ENCODE peak calls at places on chromosomes 2 and 18, in eight cellular contexts. One of them, this sample, is unnamed.
A peak's percentile ranks its signal among the peaks of the same experiment; 100 is the strongest.

GRCh38 chr2:159595410-159596046 is 20.8 kb downstream of the BAZ2B start:
- DNase-seq in COR-L47: no peak
- DNase-seq in activated T-cell treated with anti-CD3 and anti-CD28 coated beads for 1 hour: no peak
- DNase-seq in SW480: no peak
- DNase-seq in activated naive CD4-positive, alpha-beta T cell treated with Interleukin-2 at 50 U/mL for 16 hours: no peak
- DNase-seq in A172: no peak
- DNase-seq in left colon: no peak
- DNase-seq in fibroblast of lung: no peak
- DNase-seq in this sample: no peak

GRCh38 chr18:69664399-69664798 is 263.7 kb downstream of the DOK6 start:
- DNase-seq in COR-L47: no peak
- DNase-seq in activated T-cell treated with anti-CD3 and anti-CD28 coated beads for 1 hour: no peak
- DNase-seq in SW480: no peak
- DNase-seq in activated naive CD4-positive, alpha-beta T cell treated with Interleukin-2 at 50 U/mL for 16 hours: no peak
- DNase-seq in A172: no peak
- DNase-seq in left colon: no peak
- DNase-seq in fibroblast of lung: no peak
- DNase-seq in this sample: no peak

GRCh38 chr18:36504928-36505327 is 207.4 kb downstream of the FHOD3 start:
- DNase-seq in COR-L47: no peak
- DNase-seq in activated T-cell treated with anti-CD3 and anti-CD28 coated beads for 1 hour: no peak
- DNase-seq in SW480: no peak
- DNase-seq in activated naive CD4-positive, alpha-beta T cell treated with Interleukin-2 at 50 U/mL for 16 hours: no peak
- DNase-seq in A172: no peak
- DNase-seq in left colon: no peak
- DNase-seq in fibroblast of lung: no peak
- DNase-seq in this sample: no peak

GRCh38 chr2:39119732-39120520 is 925 bp downstream of the SOS1 start:
- DNase-seq in COR-L47: peak; percentile 50
- DNase-seq in activated T-cell treated with anti-CD3 and anti-CD28 coated beads for 1 hour: peak; percentile 52
- DNase-seq in SW480: peak; percentile 63
- DNase-seq in activated naive CD4-positive, alpha-beta T cell treated with Interleukin-2 at 50 U/mL for 16 hours: peak; percentile 66
- DNase-seq in A172: peak; percentile 37
- DNase-seq in left colon: peak; percentile 72
- DNase-seq in fibroblast of lung: peak; percentile 55
- DNase-seq in this sample: peak; percentile 29

GRCh38 chr2:215851091-215851490 is 162.3 kb downstream of the MREG start:
- DNase-seq in COR-L47: no peak
- DNase-seq in activated T-cell treated with anti-CD3 and anti-CD28 coated beads for 1 hour: no peak
- DNase-seq in SW480: no peak
- DNase-seq in activated naive CD4-positive, alpha-beta T cell treated with Interleukin-2 at 50 U/mL for 16 hours: no peak
- DNase-seq in A172: peak; percentile 16
- DNase-seq in left colon: no peak
- DNase-seq in fibroblast of lung: peak; percentile 63
- DNase-seq in this sample: no peak

GRCh38 chr2:17573085-17573805 is 32.7 kb downstream of the VSNL1 start:
- DNase-seq in COR-L47: no peak
- DNase-seq in activated T-cell treated with anti-CD3 and anti-CD28 coated beads for 1 hour: no peak
- DNase-seq in SW480: peak; percentile 60
- DNase-seq in activated naive CD4-positive, alpha-beta T cell treated with Interleukin-2 at 50 U/mL for 16 hours: no peak
- DNase-seq in A172: no peak
- DNase-seq in left colon: no peak
- DNase-seq in fibroblast of lung: peak; percentile 60
- DNase-seq in this sample: no peak

GRCh38 chr18:2903006-2903405 is 56.2 kb downstream of the EMILIN2 start:
- DNase-seq in COR-L47: no peak
- DNase-seq in activated T-cell treated with anti-CD3 and anti-CD28 coated beads for 1 hour: no peak
- DNase-seq in SW480: no peak
- DNase-seq in activated naive CD4-positive, alpha-beta T cell treated with Interleukin-2 at 50 U/mL for 16 hours: no peak
- DNase-seq in A172: peak; percentile 61
- DNase-seq in left colon: no peak
- DNase-seq in fibroblast of lung: peak; percentile 86
- DNase-seq in this sample: no peak

GRCh38 chr2:29042581-29043075 is 31.7 kb downstream of the PCARE start:
- DNase-seq in COR-L47: no peak
- DNase-seq in activated T-cell treated with anti-CD3 and anti-CD28 coated beads for 1 hour: no peak
- DNase-seq in SW480: no peak
- DNase-seq in activated naive CD4-positive, alpha-beta T cell treated with Interleukin-2 at 50 U/mL for 16 hours: no peak
- DNase-seq in A172: no peak
- DNase-seq in left colon: no peak
- DNase-seq in fibroblast of lung: peak; percentile 70
- DNase-seq in this sample: no peak

GRCh38 chr2:119106301-119106897 is 52.2 kb downstream of the C1QL2 start:
- DNase-seq in COR-L47: no peak
- DNase-seq in activated T-cell treated with anti-CD3 and anti-CD28 coated beads for 1 hour: peak; percentile 7
- DNase-seq in SW480: peak; percentile 37
- DNase-seq in activated naive CD4-positive, alpha-beta T cell treated with Interleukin-2 at 50 U/mL for 16 hours: no peak
- DNase-seq in A172: peak; percentile 43
- DNase-seq in left colon: peak; percentile 51
- DNase-seq in fibroblast of lung: peak; percentile 26
- DNase-seq in this sample: no peak

GRCh38 chr18:3903341-3903740 is 453.4 kb downstream of the TGIF1 start:
- DNase-seq in COR-L47: no peak
- DNase-seq in activated T-cell treated with anti-CD3 and anti-CD28 coated beads for 1 hour: no peak
- DNase-seq in SW480: no peak
- DNase-seq in activated naive CD4-positive, alpha-beta T cell treated with Interleukin-2 at 50 U/mL for 16 hours: no peak
- DNase-seq in A172: peak; percentile 41
- DNase-seq in left colon: no peak
- DNase-seq in fibroblast of lung: peak; percentile 89
- DNase-seq in this sample: no peak

GRCh38 chr2:21431078-21431477 is 307.3 kb downstream of the TDRD15 start:
- DNase-seq in COR-L47: no peak
- DNase-seq in activated T-cell treated with anti-CD3 and anti-CD28 coated beads for 1 hour: no peak
- DNase-seq in SW480: no peak
- DNase-seq in activated naive CD4-positive, alpha-beta T cell treated with Interleukin-2 at 50 U/mL for 16 hours: no peak
- DNase-seq in A172: no peak
- DNase-seq in left colon: no peak
- DNase-seq in fibroblast of lung: no peak
- DNase-seq in this sample: no peak

GRCh38 chr2:98903767-98904485 is 32.1 kb downstream of the CRACDL start:
- DNase-seq in COR-L47: no peak
- DNase-seq in activated T-cell treated with anti-CD3 and anti-CD28 coated beads for 1 hour: no peak
- DNase-seq in SW480: no peak
- DNase-seq in activated naive CD4-positive, alpha-beta T cell treated with Interleukin-2 at 50 U/mL for 16 hours: no peak
- DNase-seq in A172: no peak
- DNase-seq in left colon: no peak
- DNase-seq in fibroblast of lung: no peak
- DNase-seq in this sample: peak; percentile 15